ENCODE peak calls at places on chromosomes 1 and 21, in nine cellular contexts. N, R, P, M, I, D, Q, K and C are unnamed samples.

GRCh38 chr1:95384570-95384969 is 150.6 kb downstream of the RWDD3 start:
- DNase-seq in P (no peak), K (no peak), Q (peak), R (no peak), I (peak), N (no peak), M (no peak), D (no peak), C (peak)

GRCh38 chr1:209150114-209150513 is 433.4 kb upstream of the CAMK1G start:
- DNase-seq in Q (peak), P (peak), R (peak), I (peak), N (no peak), K (peak), D (no peak), M (peak), C (peak)

GRCh38 chr1:227937031-227937430 is 10.7 kb downstream of the WNT9A start:
- DNase-seq in R (no peak), M (no peak), D (no peak), I (no peak), Q (no peak), N (peak), K (no peak), P (no peak), C (no peak)

GRCh38 chr21:29843818-29844217 is 96.0 kb downstream of the GRIK1 start:
- DNase-seq in Q (no peak), M (no peak), K (no peak), I (no peak), R (no peak), D (no peak), P (no peak), N (no peak), C (no peak)

GRCh38 chr21:45344576-45344975 is 56.9 kb upstream of the POFUT2 start:
- DNase-seq in Q (no peak), P (no peak), N (no peak), R (no peak), D (no peak), I (no peak), M (no peak), K (no peak), C (no peak)

GRCh38 chr1:66729130-66729922 is 22.9 kb upstream of the DYNLT5 start:
- DNase-seq in R (no peak), K (no peak), N (no peak), I (no peak), P (no peak), Q (no peak), D (peak), M (no peak), C (no peak)

GRCh38 chr1:109508873-109509175 is 703 bp downstream of the AMIGO1 start:
- DNase-seq in R (no peak), I (no peak), N (no peak), P (no peak), D (no peak), Q (no peak), K (no peak), M (no peak), C (no peak)

GRCh38 chr1:167128261-167129227 is 34.7 kb downstream of the STYXL2 start:
- DNase-seq in K (no peak), D (no peak), Q (no peak), P (no peak), R (no peak), M (no peak), N (no peak), I (no peak), C (no peak)

GRCh38 chr1:9228589-9228988 is 6.0 kb upstream of the H6PD start:
- DNase-seq in K (no peak), R (no peak), D (no peak), P (no peak), N (no peak), I (no peak), Q (peak), M (no peak), C (no peak)

GRCh38 chr1:3902111-3902511 is 2.0 kb upstream of the C1orf174 start:
- DNase-seq in P (no peak), Q (no peak), N (peak), K (no peak), R (no peak), I (no peak), M (no peak), D (peak), C (no peak)

GRCh38 chr1:149936076-149936991 is at the start of gene MTMR11:
- DNase-seq in D (no peak), M (no peak), N (no peak), P (no peak), I (peak), R (no peak), K (peak), Q (peak), C (no peak)

GRCh38 chr1:234722267-234722704 is 112.3 kb upstream of the IRF2BP2 start:
- DNase-seq in P (no peak), Q (no peak), N (no peak), R (no peak), M (no peak), I (no peak), D (no peak), K (no peak), C (no peak)

GRCh38 chr1:28580706-28581530 is 11.1 kb upstream of the RAB42 start:
- DNase-seq in M (no peak), P (no peak), N (peak), K (peak), I (peak), D (peak), R (peak), Q (peak), C (no peak)

GRCh38 chr1:19073311-19074186 is 117.1 kb upstream of the IFFO2 start:
- DNase-seq in N (peak), Q (no peak), R (no peak), K (no peak), D (no peak), M (no peak), P (no peak), I (no peak), C (no peak)

GRCh38 chr21:20998456-20998789 is 214 bp downstream of the NCAM2 start:
- DNase-seq in N (no peak), P (no peak), D (peak), R (no peak), K (no peak), I (no peak), M (no peak), Q (no peak), C (no peak)

GRCh38 chr1:2316451-2316940 is 74.9 kb downstream of the MORN1 start:
- DNase-seq in Q (peak), I (no peak), R (peak), N (no peak), K (no peak), P (no peak), M (no peak), D (no peak), C (no peak)

GRCh38 chr1:145927916-145928647 is 798 bp upstream of the RBM8A start:
- DNase-seq in N (peak), Q (no peak), M (no peak), K (no peak), R (no peak), I (no peak), D (no peak), P (no peak), C (no peak)

GRCh38 chr21:31370893-31371652 is 27.0 kb upstream of the TIAM1 start:
- DNase-seq in N (no peak), D (no peak), I (no peak), K (no peak), P (no peak), Q (peak), M (peak), R (peak), C (no peak)

GRCh38 chr1:178238722-178239510 is 145.0 kb downstream of the RASAL2 start:
- DNase-seq in M (peak), P (peak), I (no peak), Q (peak), D (no peak), K (no peak), R (peak), N (no peak), C (peak)

GRCh38 chr1:179229214-179230140 is at the start of gene ABL2:
- DNase-seq in Q (no peak), R (no peak), M (no peak), K (peak), D (peak), I (peak), N (peak), P (no peak), C (no peak)

GRCh38 chr1:153631047-153632022 is 2.5 kb upstream of the CHTOP start:
- DNase-seq in K (no peak), Q (no peak), M (no peak), R (peak), I (no peak), N (no peak), D (no peak), P (no peak), C (no peak)

GRCh38 chr1:208528577-208529240 is 284.5 kb upstream of the PLXNA2 start:
- DNase-seq in Q (no peak), R (no peak), P (no peak), M (no peak), D (no peak), N (no peak), I (no peak), K (no peak), C (no peak)

GRCh38 chr1:44945992-44946391 is 40.4 kb downstream of the EIF2B3 start:
- DNase-seq in P (no peak), Q (no peak), I (no peak), R (no peak), D (no peak), M (no peak), K (no peak), N (no peak), C (no peak)

GRCh38 chr1:40753142-40753882 is 30.3 kb upstream of the KCNQ4 start:
- DNase-seq in K (no peak), P (no peak), D (no peak), I (no peak), M (no peak), N (no peak), R (no peak), Q (no peak), C (no peak)

GRCh38 chr1:115337633-115338456 is at the start of gene NGF:
- DNase-seq in I (peak), Q (peak), D (no peak), P (no peak), R (peak), M (no peak), N (no peak), K (no peak), C (no peak)

GRCh38 chr1:50279622-50280320 is 143.5 kb downstream of the DMRTA2 start:
- DNase-seq in I (peak), N (no peak), D (no peak), P (peak), R (no peak), M (no peak), K (peak), Q (peak), C (no peak)

GRCh38 chr1:4150262-4150661 is 250.2 kb upstream of the C1orf174 start:
- DNase-seq in N (peak), Q (no peak), D (no peak), K (no peak), P (no peak), M (no peak), I (peak), R (no peak), C (no peak)

GRCh38 chr1:32215629-32216505 is 6.3 kb downstream of the TMEM234 start:
- DNase-seq in P (no peak), R (no peak), M (no peak), Q (peak), K (peak), D (peak), N (no peak), I (peak), C (no peak)

GRCh38 chr1:245142171-245142798 is 12.5 kb upstream of the KIF26B start:
- DNase-seq in I (no peak), N (no peak), R (no peak), D (no peak), Q (no peak), K (no peak), M (no peak), P (no peak), C (no peak)

GRCh38 chr1:15803380-15803779 is 4.1 kb downstream of the UQCRHL start:
- DNase-seq in R (no peak), N (no peak), K (no peak), P (no peak), M (no peak), I (peak), Q (peak), D (no peak), C (no peak)

GRCh38 chr1:33311706-33312412 is 9.0 kb downstream of the A3GALT2 start:
- DNase-seq in M (no peak), N (peak), K (no peak), Q (no peak), D (no peak), I (no peak), R (no peak), P (no peak), C (no peak)

GRCh38 chr1:210302501-210302900 is 26.2 kb upstream of the HHAT start:
- DNase-seq in P (no peak), I (no peak), D (no peak), M (no peak), K (no peak), R (no peak), Q (no peak), N (no peak), C (no peak)

GRCh38 chr1:235073331-235073967 is 55.2 kb downstream of the TOMM20 start:
- DNase-seq in M (no peak), K (no peak), D (no peak), I (no peak), Q (no peak), P (no peak), N (peak), R (no peak), C (no peak)

GRCh38 chr1:162753998-162754585 is 36.4 kb upstream of the HSD17B7 start:
- DNase-seq in P (no peak), D (no peak), N (no peak), I (no peak), K (no peak), R (no peak), Q (peak), M (peak), C (no peak)

GRCh38 chr1:1989102-1989542 is 14.5 kb downstream of the CFAP74 start:
- DNase-seq in N (no peak), K (peak), M (no peak), I (no peak), Q (peak), R (peak), D (no peak), P (peak), C (no peak)

GRCh38 chr21:25911730-25912401 is 177.1 kb downstream of the GABPA start:
- DNase-seq in M (no peak), R (peak), Q (no peak), P (no peak), D (no peak), K (peak), N (no peak), I (no peak), C (no peak)

GRCh38 chr1:46288485-46289133 is 14.8 kb downstream of the LRRC41 start:
- DNase-seq in Q (peak), R (peak), N (no peak), P (no peak), I (no peak), M (no peak), D (no peak), K (no peak), C (peak)

GRCh38 chr1:170556910-170557309 is 24.9 kb downstream of the GORAB start:
- DNase-seq in Q (peak), K (no peak), N (no peak), D (no peak), R (no peak), P (peak), M (no peak), I (no peak), C (no peak)
- H3K4me3 ChIP-seq in Q (no peak), K (no peak), N (no peak), D (no peak), R (no peak), P (no peak), M (no peak), I (no peak), C (no peak)

GRCh38 chr21:38777015-38777414 is 28.7 kb upstream of the ETS2 start:
- DNase-seq in M (no peak), N (no peak), Q (no peak), D (no peak), I (no peak), K (no peak), P (no peak), R (no peak), C (no peak)
- TF ChIP-seq CTCF in M (no peak), N (no peak), Q (no peak), D (no peak), I (no peak), K (no peak), P (no peak), R (no peak), C (no peak)

DNA sequence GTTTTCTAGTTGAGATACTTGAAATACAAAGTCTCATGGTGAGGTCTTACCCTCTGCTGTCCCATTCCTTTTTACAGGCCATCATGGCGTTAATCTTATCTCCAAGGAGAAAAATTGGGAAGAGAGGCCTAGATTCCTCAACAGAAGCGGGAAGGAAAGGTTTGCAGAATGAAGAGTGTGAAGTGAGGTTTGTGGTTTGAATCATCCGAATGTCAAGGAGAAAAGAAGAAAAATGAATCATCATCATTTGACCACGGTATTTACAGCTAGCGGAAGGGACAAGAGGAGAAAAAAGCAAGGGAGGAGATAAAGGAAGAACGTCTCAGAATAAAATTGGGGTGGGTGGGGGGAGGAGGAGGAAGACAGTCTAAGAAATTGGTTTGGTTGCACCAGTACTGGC is 935 bp upstream of the COG2 start:
- DNase-seq in I (no peak), P (no peak), D (no peak), R (peak), Q (peak), N (no peak), M (no peak), K (no peak), C (no peak)
- H3K4me3 ChIP-seq in I (peak), P (peak), D (no peak), R (peak), Q (no peak), N (no peak), M (no peak), K (no peak), C (no peak)

DNA sequence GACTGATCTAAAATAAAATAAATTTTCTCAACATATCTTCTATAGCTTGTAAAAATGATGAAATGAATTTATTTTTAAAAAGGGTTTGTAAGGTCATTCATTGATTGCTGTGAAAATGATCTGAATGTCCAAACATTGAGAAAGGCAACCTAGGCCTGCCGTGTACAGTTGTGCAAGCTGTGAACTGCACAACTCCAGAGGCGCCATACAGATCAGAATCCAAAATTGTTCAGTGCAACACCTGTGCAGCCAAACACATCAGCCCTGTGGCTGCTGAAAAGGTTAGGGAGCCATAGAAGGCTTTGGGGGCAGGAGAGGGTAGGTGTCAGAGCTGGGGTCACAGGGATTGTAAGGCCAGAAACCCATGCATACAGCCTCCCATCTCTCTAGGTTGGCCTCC is 9.9 kb upstream of the ZC3H12A start:
- DNase-seq in K (no peak), M (no peak), R (no peak), P (no peak), Q (no peak), N (no peak), I (no peak), D (no peak), C (no peak)
- TF ChIP-seq CTCF in K (no peak), M (no peak), R (no peak), P (no peak), Q (no peak), N (no peak), I (no peak), D (no peak), C (no peak)